ENCODE peak calls at places on chromosomes 7 and 10, in ten cellular contexts. M is GM23338; Z is CD4-positive, alpha-beta T cell; I is neural crest cell; Q is GM13976; C is NB4; R is right lobe of liver; E is cardiac fibroblast; V is epithelial cell of esophagus; P is breast epithelium. K is an unnamed sample.
A peak's percentile ranks its signal among the peaks of the same experiment; 100 is the strongest.

GRCh38 chr10:78304091-78305045 is 270.7 kb downstream of the RPS24 start:
- DNase-seq in C (no peak), Z (no peak), I (no peak), V (no peak), Q (no peak), M (no peak), R (peak; percentile 38), P (no peak), E (no peak), K (no peak)

GRCh38 chr7:52842192-52842900 is 193.1 kb upstream of the POM121L12 start:
- DNase-seq in I (no peak), Z (no peak), V (no peak), E (no peak), P (no peak), Q (no peak), M (no peak), C (no peak), R (no peak), K (no peak)

GRCh38 chr7:22718200-22718711 is 8.7 kb upstream of the IL6 start:
- DNase-seq in V (peak; percentile 85), R (no peak), C (no peak), P (no peak), E (peak; percentile 97), M (no peak), Z (no peak), Q (no peak), I (no peak), K (peak; percentile 96)

GRCh38 chr7:521221-522070 is 1.8 kb upstream of the PDGFA start:
- DNase-seq in I (peak; percentile 38), Z (no peak), V (no peak), P (no peak), C (no peak), Q (peak; percentile 84), M (no peak), E (peak; percentile 57), R (no peak), K (peak; percentile 22)

GRCh38 chr10:124723826-124724225 is 20.4 kb downstream of the FAM53B start:
- DNase-seq in E (no peak), Q (no peak), Z (no peak), M (no peak), C (no peak), P (no peak), V (no peak), R (no peak), I (no peak), K (no peak)

GRCh38 chr7:55148571-55148970 is 129.8 kb downstream of the EGFR start:
- DNase-seq in E (no peak), Q (no peak), V (no peak), I (no peak), P (peak; percentile 37), C (no peak), Z (no peak), R (no peak), M (no peak), K (no peak)

GRCh38 chr7:47779341-47779771 is 168.9 kb downstream of the PKD1L1 start:
- DNase-seq in V (no peak), Z (no peak), Q (no peak), C (no peak), P (no peak), R (no peak), E (no peak), I (no peak), M (no peak), K (no peak)

GRCh38 chr10:22764639-22765038 is 50.3 kb upstream of the PIP4K2A start:
- DNase-seq in Q (no peak), C (no peak), M (no peak), V (no peak), R (no peak), I (no peak), E (no peak), P (no peak), Z (no peak), K (peak; percentile 49)

GRCh38 chr7:37270109-37270508 is 178.6 kb downstream of the ELMO1 start:
- DNase-seq in R (no peak), M (no peak), V (no peak), I (no peak), P (no peak), Q (no peak), E (no peak), C (no peak), Z (no peak), K (no peak)

GRCh38 chr7:143974457-143974856 is 19.8 kb downstream of the OR2F1 start:
- DNase-seq in V (peak; percentile 11), P (no peak), E (peak; percentile 15), Q (no peak), R (no peak), C (no peak), I (no peak), Z (no peak), M (no peak), K (no peak)

DNA sequence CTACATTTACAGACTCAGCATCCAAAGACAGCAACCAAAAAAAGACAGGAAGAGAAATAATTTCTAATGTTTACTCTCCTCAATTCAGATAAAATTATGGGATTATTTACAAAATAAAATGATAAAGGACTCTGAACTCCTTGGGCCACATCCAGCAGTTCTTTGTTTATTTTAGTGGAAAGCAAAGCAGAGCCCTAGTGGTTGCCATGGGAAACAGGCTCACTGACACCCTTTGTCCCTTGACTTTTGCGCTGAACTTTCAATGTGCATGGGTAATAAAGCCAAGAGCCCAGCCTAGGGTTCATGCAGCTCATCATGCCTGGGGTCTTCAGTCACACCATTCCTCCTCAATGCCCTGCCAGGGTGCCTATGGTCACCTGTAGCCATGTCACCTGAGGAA is 442.6 kb upstream of the IGFBP3 start:
- DNase-seq in R (peak; percentile 79), V (no peak), P (no peak), I (no peak), E (no peak), M (peak; percentile 39), Q (no peak), Z (no peak), C (no peak), K (no peak)
- TF ChIP-seq CTCF in R (peak; percentile 13), V (peak; percentile 10), P (no peak), I (peak; percentile 38), E (peak; percentile 1), M (no peak), Q (no peak), Z (no peak), C (no peak), K (peak; percentile 1)

DNA sequence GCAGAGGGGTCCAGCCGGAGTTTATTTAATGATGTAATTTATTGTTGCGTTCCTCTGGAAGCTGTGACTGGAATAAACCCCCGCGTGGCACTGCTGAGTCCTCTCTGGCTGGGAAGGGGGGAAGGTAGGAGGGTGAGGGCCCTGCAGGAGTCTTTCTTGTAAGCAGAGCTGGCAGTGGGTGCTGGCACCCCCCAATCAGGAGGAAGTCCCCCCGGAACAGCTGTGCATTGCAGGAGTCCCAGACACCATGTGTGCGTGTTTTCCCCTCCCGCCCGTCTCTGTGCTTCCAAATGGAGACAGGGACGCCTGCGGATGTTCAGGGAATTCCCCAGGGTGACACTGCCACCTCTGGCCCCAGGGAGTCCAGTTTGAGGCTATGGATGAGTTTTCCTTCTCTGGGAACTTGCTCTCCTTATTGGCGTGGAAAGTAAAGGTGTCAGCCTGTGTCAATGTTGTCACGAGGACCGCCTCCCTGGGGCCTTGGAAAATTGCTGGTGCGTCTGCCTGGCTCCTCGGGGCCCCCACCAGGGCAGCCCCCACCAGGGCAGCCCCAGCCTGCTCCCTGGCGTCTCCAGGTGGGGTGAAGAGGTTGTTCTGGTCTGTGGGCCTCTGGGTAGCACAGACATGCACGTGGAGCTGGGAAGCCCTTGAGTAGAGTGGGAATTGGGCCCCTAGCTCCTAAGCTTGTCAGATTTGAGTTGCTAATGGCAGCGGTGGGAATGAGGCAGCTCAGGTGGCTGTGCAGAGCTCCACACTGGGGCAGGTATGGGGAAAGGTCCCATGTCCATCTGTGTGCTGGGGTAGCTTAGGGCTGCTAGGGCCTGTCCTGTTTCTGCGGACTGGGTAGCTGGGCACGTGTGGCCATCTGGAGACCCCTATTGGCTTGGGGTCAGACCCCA is 2.7 kb downstream of the FZD9 start:
- DNase-seq in E (no peak), V (no peak), I (no peak), Z (no peak), Q (no peak), C (no peak), P (no peak), M (no peak), R (no peak), K (no peak)
- TF ChIP-seq CTCF in E (no peak), V (peak; percentile 4), I (no peak), Z (no peak), Q (no peak), C (no peak), P (no peak), M (peak; percentile 26), R (peak; percentile 13), K (no peak)

GRCh38 chr7:101743241-101743994 is 74.0 kb upstream of the CUX1 start:
- DNase-seq in Z (peak; percentile 53), Q (peak; percentile 79), C (peak; percentile 90), V (peak; percentile 82), M (peak; percentile 85), E (peak; percentile 57), P (no peak), I (peak; percentile 56), R (no peak), K (peak; percentile 59)
- TF ChIP-seq CTCF in Z (peak; percentile 71), Q (peak; percentile 74), C (peak; percentile 62), V (peak; percentile 23), M (peak; percentile 48), E (peak; percentile 23), P (no peak), I (peak; percentile 56), R (peak; percentile 57), K (peak; percentile 22)

DNA sequence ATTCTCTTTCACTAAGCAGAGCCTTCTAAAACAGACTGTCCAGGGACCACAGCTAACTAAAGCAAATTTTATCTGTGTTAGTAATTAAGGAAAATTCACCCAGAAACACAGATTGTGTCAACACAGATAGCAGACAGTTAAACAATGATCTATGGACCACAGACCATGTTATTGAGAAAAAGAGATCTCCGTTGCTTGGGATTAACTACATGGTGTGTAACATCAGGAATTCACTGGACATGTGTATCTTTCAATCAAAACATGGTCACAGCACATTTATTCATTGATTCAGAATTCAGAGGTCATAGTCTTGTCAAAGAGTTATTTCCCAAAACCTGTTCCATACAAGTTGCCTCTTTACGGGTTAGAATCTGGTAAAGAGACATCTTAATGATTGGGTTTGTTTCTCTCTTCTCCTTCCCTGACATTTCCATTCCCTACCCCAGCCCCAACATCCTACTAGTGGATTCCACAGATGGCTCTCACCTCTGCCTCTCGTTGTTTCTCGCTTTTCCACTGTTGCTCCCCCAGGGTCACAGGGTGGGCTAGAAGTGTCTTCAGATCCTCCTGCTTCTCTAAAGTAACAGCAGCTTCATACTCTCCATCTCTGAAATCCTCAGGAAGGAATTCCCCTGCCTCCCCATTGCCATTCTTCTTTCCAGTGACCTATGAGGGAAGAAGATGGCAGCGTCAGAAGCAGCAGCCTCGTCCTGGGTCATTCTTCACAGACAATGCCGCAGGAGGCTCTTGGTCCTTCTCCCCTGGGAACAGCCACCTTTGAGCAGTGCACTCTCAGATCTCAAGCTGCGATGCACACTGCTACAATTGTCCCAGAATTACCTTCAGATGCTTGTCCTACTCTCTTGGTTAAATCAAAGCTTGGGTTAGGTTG is 958 bp downstream of the ANKRD1 start:
- DNase-seq in I (no peak), V (no peak), Z (no peak), C (no peak), E (no peak), P (no peak), M (peak; percentile 25), R (no peak), Q (no peak), K (no peak)
- TF ChIP-seq CTCF in I (no peak), V (no peak), Z (no peak), C (no peak), E (no peak), P (no peak), M (no peak), R (no peak), Q (no peak), K (no peak)